ENCODE peak calls at places on chromosomes 13 and 19, in ten cellular contexts. M, R, I, F, Q, C, B, D, A and Y are unnamed samples.

GRCh38 chr13:58059624-58060023 is 428.1 kb downstream of the PCDH17 start:
- DNase-seq in B (no peak), Q (no peak), D (no peak), C (no peak), F (no peak), M (no peak), A (no peak), I (no peak), R (no peak), Y (no peak)

GRCh38 chr19:44180968-44181367 is 16.1 kb downstream of the ZNF226 start:
- DNase-seq in F (no peak), M (no peak), A (no peak), Q (no peak), D (no peak), R (no peak), C (no peak), B (no peak), I (no peak), Y (no peak)

GRCh38 chr19:29550896-29551295 is 25.1 kb downstream of the VSTM2B start:
- DNase-seq in C (no peak), A (no peak), I (no peak), B (no peak), F (no peak), M (no peak), Q (no peak), R (no peak), D (no peak), Y (no peak)

GRCh38 chr19:3580156-3580955 is 4.9 kb upstream of the GIPC3 start:
- DNase-seq in F (no peak), B (no peak), C (no peak), M (no peak), D (no peak), A (peak; percentile 93), R (peak; percentile 39), I (peak; percentile 78), Q (no peak), Y (peak; percentile 98)

GRCh38 chr19:4172861-4173473 is 9.4 kb downstream of the SIRT6 start:
- DNase-seq in B (peak; percentile 84), R (peak; percentile 52), I (no peak), D (peak; percentile 34), A (peak; percentile 29), M (peak; percentile 31), F (peak; percentile 74), Q (peak; percentile 98), C (peak; percentile 75), Y (peak; percentile 52)

GRCh38 chr13:76822691-76823267 is 63.4 kb downstream of the KCTD12 start:
- DNase-seq in M (no peak), D (no peak), F (no peak), A (peak; percentile 82), C (no peak), I (no peak), B (peak; percentile 3), Q (no peak), R (no peak), Y (peak; percentile 57)

GRCh38 chr19:43372462-43372861 is 19.0 kb downstream of the CD177 start:
- DNase-seq in C (no peak), M (no peak), A (no peak), B (no peak), R (no peak), I (no peak), F (no peak), D (no peak), Q (no peak), Y (no peak)

GRCh38 chr19:10100163-10100785 is 2.2 kb downstream of the ANGPTL6 start:
- DNase-seq in C (no peak), I (no peak), B (no peak), R (no peak), Q (no peak), F (no peak), D (no peak), M (no peak), A (no peak), Y (no peak)

GRCh38 chr13:112229445-112229844 is 146.7 kb upstream of the SPACA7 start:
- DNase-seq in M (no peak), D (no peak), R (no peak), C (no peak), B (no peak), Q (no peak), I (no peak), F (no peak), A (no peak), Y (no peak)

GRCh38 chr13:52158629-52159158 is 703 bp downstream of the NEK3 start:
- DNase-seq in F (peak; percentile 31), I (peak; percentile 18), M (no peak), D (peak; percentile 13), A (peak; percentile 58), Q (no peak), R (peak; percentile 35), C (no peak), B (no peak), Y (peak; percentile 55)

GRCh38 chr19:38880882-38881609 is 3.0 kb upstream of the RINL start:
- DNase-seq in Q (no peak), A (no peak), R (no peak), I (no peak), F (no peak), B (no peak), M (no peak), C (no peak), D (no peak), Y (no peak)

GRCh38 chr13:50079278-50080157 is 64.3 kb downstream of the KCNRG start:
- DNase-seq in M (no peak), A (no peak), C (no peak), B (no peak), I (no peak), D (no peak), R (no peak), F (no peak), Q (no peak), Y (no peak)

GRCh38 chr19:6431891-6432290 is 1.7 kb downstream of the SLC25A41 start:
- DNase-seq in C (no peak), A (no peak), Q (no peak), I (no peak), D (no peak), M (no peak), R (no peak), F (no peak), B (no peak), Y (no peak)

GRCh38 chr19:8148410-8149231 is 771 bp downstream of the FBN3 start:
- DNase-seq in Q (peak; percentile 76), M (peak; percentile 43), R (no peak), F (no peak), C (peak; percentile 65), B (peak; percentile 89), D (peak; percentile 86), I (no peak), A (no peak), Y (no peak)

GRCh38 chr13:78777973-78778372 is 119.0 kb upstream of the OBI1 start:
- DNase-seq in Q (no peak), C (no peak), B (no peak), A (no peak), I (no peak), M (no peak), R (no peak), F (no peak), D (no peak), Y (no peak)

GRCh38 chr13:51689597-51689996 is 105.3 kb downstream of the WDFY2 start:
- DNase-seq in Q (no peak), D (no peak), C (no peak), I (no peak), A (no peak), F (no peak), R (no peak), B (no peak), M (no peak), Y (no peak)

GRCh38 chr13:24036115-24036514 is 124.4 kb upstream of the SPATA13 start:
- DNase-seq in C (no peak), M (no peak), A (no peak), B (no peak), I (peak; percentile 40), D (no peak), R (no peak), Q (no peak), F (no peak), Y (peak; percentile 19)

GRCh38 chr19:51354103-51354741 is 12.0 kb downstream of the ETFB start:
- DNase-seq in D (no peak), A (no peak), M (no peak), Q (peak; percentile 39), R (no peak), I (no peak), B (peak; percentile 52), F (no peak), C (no peak), Y (no peak)

GRCh38 chr19:55354698-55355212 is at the start of gene COX6B2:
- DNase-seq in I (no peak), A (no peak), Q (no peak), B (no peak), D (no peak), C (no peak), F (no peak), M (no peak), R (no peak), Y (no peak)

GRCh38 chr19:51364200-51365106 is 1.7 kb downstream of the ETFB start:
- DNase-seq in B (no peak), I (no peak), M (no peak), D (no peak), Q (no peak), A (no peak), R (no peak), C (no peak), F (no peak), Y (peak; percentile 45)

GRCh38 chr13:38334845-38335244 is 14.8 kb upstream of the UFM1 start:
- DNase-seq in F (no peak), B (no peak), D (no peak), I (no peak), Q (no peak), M (no peak), C (no peak), A (no peak), R (peak; percentile 9), Y (no peak)

GRCh38 chr19:21604351-21604926 is 99.0 kb downstream of the ZNF429 start:
- DNase-seq in R (peak; percentile 25), I (no peak), M (no peak), Q (no peak), B (peak; percentile 34), C (no peak), F (no peak), A (peak; percentile 55), D (peak; percentile 10), Y (peak; percentile 46)

GRCh38 chr19:29630661-29631060 is 24.6 kb downstream of the POP4 start:
- DNase-seq in R (no peak), B (peak; percentile 77), F (no peak), D (no peak), Q (no peak), C (no peak), A (peak; percentile 5), M (no peak), I (no peak), Y (peak; percentile 58)